ENCODE peak calls at places on chromosomes 6 and 20, in four cellular contexts. V is stimulated activated naive B cell treated with anti-CD40 and anti-IgM and Interleukin-4, amounts not matched to agents 10 μg/mL and 1 μg/mL and 100 μg/mL, for 72 hours; E is midbrain; G is NCI-H1436. N is an unnamed sample.

GRCh38 chr6:154580397-154581135 is 70.1 kb upstream of the CNKSR3 start:
- DNase-seq in V (no peak), E (no peak), G (no peak), N (no peak)

GRCh38 chr20:20410678-20411077 is 42.8 kb downstream of the INSM1 start:
- DNase-seq in V (no peak), E (peak), G (peak), N (no peak)

GRCh38 chr20:50799176-50799889 is 4.5 kb downstream of the BCAS4 start:
- DNase-seq in V (no peak), E (no peak), G (no peak), N (no peak)

GRCh38 chr6:36563237-36563927 is 16.1 kb upstream of the STK38 start:
- DNase-seq in V (no peak), E (no peak), G (no peak), N (no peak)

GRCh38 chr6:79377830-79378460 is 143.5 kb upstream of the HMGN3 start:
- DNase-seq in V (no peak), E (no peak), G (no peak), N (no peak)

GRCh38 chr6:20137837-20138236 is 74.4 kb downstream of the MBOAT1 start:
- DNase-seq in V (no peak), E (no peak), G (no peak), N (no peak)

GRCh38 chr6:131989036-131989435 is 37.9 kb upstream of the CCN2 start:
- DNase-seq in V (no peak), E (no peak), G (no peak), N (no peak)

GRCh38 chr20:35312348-35312747 is 20.1 kb upstream of the FAM83C start:
- DNase-seq in V (no peak), E (no peak), G (no peak), N (peak)

GRCh38 chr6:66628917-66629316 is 921.9 kb upstream of the EYS start:
- DNase-seq in V (no peak), E (no peak), G (no peak), N (no peak)

GRCh38 chr6:146856296-146856695 is 257.5 kb downstream of the ADGB start:
- DNase-seq in V (peak), E (no peak), G (no peak), N (no peak)

GRCh38 chr20:60206259-60206658 is 248.0 kb downstream of the CDH26 start:
- DNase-seq in V (no peak), E (no peak), G (peak), N (peak)

GRCh38 chr6:113381957-113382356 is 475.2 kb upstream of the MARCKS start:
- DNase-seq in V (peak), E (no peak), G (no peak), N (no peak)

GRCh38 chr20:32448306-32449056 is 90.3 kb downstream of the ASXL1 start:
- DNase-seq in V (no peak), E (peak), G (no peak), N (no peak)

GRCh38 chr20:40663991-40664880 is 24.8 kb downstream of the MAFB start:
- DNase-seq in V (no peak), E (no peak), G (no peak), N (no peak)